ENCODE peak calls at places on chromosomes 4 and X, in eight cellular contexts. A, Q, G, T, R, W, P and J are unnamed samples.

GRCh38 chr4:47827339-47828047 is 10.4 kb downstream of the CORIN start:
- DNase-seq in Q (no peak), R (no peak), P (no peak), G (no peak), T (no peak), A (no peak), W (no peak), J (no peak)

GRCh38 chr4:84366932-84367331 is 132.2 kb downstream of the NKX6-1 start:
- DNase-seq in G (no peak), A (no peak), R (no peak), W (no peak), Q (no peak), P (no peak), T (no peak), J (no peak)

GRCh38 chr4:186554485-186554884 is 882 bp downstream of the MTNR1A start:
- DNase-seq in R (no peak), G (no peak), T (no peak), A (peak; percentile 6), P (no peak), W (no peak), Q (no peak), J (no peak)

GRCh38 chr4:61619528-61619927 is 419.4 kb downstream of the ADGRL3 start:
- DNase-seq in R (no peak), P (no peak), G (no peak), T (no peak), W (no peak), A (peak; percentile 11), Q (no peak), J (no peak)

GRCh38 chr4:145736241-145736831 is 56.4 kb downstream of the C4orf51 start:
- DNase-seq in A (no peak), W (peak; percentile 84), P (no peak), R (no peak), Q (peak; percentile 72), G (no peak), T (peak; percentile 87), J (peak; percentile 56)

GRCh38 chr4:106986486-106986885 is 49.6 kb downstream of the DKK2 start:
- DNase-seq in G (no peak), P (no peak), Q (no peak), T (no peak), W (no peak), A (peak; percentile 1), R (peak; percentile 41), J (no peak)

GRCh38 chr4:6180841-6181631 is 19.3 kb downstream of the JAKMIP1 start:
- DNase-seq in Q (peak; percentile 1), A (no peak), R (no peak), T (no peak), W (no peak), P (peak; percentile 43), G (peak; percentile 13), J (no peak)

GRCh38 chrX:50579955-50580354 is 109.3 kb upstream of the DGKK start:
- DNase-seq in W (no peak), Q (no peak), G (no peak), A (peak; percentile 39), T (no peak), R (peak; percentile 13), P (no peak), J (no peak)

GRCh38 chrX:43595931-43596330 is 60.2 kb upstream of the MAOA start:
- DNase-seq in A (no peak), G (no peak), P (no peak), R (no peak), W (no peak), T (no peak), Q (no peak), J (no peak)

GRCh38 chr4:2712261-2712842 is 43.8 kb downstream of the TNIP2 start:
- DNase-seq in Q (no peak), P (no peak), G (no peak), W (no peak), R (no peak), A (no peak), T (peak; percentile 33), J (no peak)

GRCh38 chrX:9182041-9182440 is 148.1 kb upstream of the FAM9B start:
- DNase-seq in A (no peak), T (no peak), Q (no peak), G (no peak), P (no peak), R (no peak), W (no peak), J (no peak)

GRCh38 chr4:158810487-158811215 is 41.8 kb downstream of the FNIP2 start:
- DNase-seq in G (no peak), T (peak; percentile 92), A (peak; percentile 90), W (peak; percentile 90), P (no peak), R (peak; percentile 98), Q (no peak), J (no peak)

GRCh38 chr4:42954925-42955669 is 62.6 kb downstream of the GRXCR1 start:
- DNase-seq in A (no peak), Q (no peak), P (no peak), G (no peak), R (no peak), T (peak; percentile 64), W (no peak), J (no peak)

GRCh38 chr4:120865985-120866384 is 56.5 kb downstream of the PRDM5 start:
- DNase-seq in Q (no peak), A (no peak), R (peak; percentile 10), T (no peak), P (no peak), W (no peak), G (no peak), J (no peak)

GRCh38 chr4:184428787-184429186 is 45.6 kb downstream of the IRF2 start:
- DNase-seq in R (no peak), A (no peak), W (no peak), Q (no peak), P (no peak), G (no peak), T (no peak), J (no peak)

GRCh38 chr4:117495802-117496201 is 410.4 kb upstream of the TRAM1L1 start:
- DNase-seq in G (no peak), A (no peak), W (no peak), R (no peak), Q (no peak), P (no peak), T (no peak), J (no peak)

GRCh38 chr4:21769404-21770147 is 179.0 kb downstream of the KCNIP4 start:
- DNase-seq in R (peak; percentile 77), W (no peak), Q (no peak), A (no peak), P (no peak), G (no peak), T (no peak), J (no peak)

GRCh38 chr4:54067163-54067562 is 2.8 kb upstream of the CHIC2 start:
- DNase-seq in G (no peak), A (peak; percentile 68), T (peak; percentile 70), P (no peak), W (peak; percentile 79), Q (no peak), R (no peak), J (no peak)

GRCh38 chr4:119041951-119042560 is 93.6 kb upstream of the MYOZ2 start:
- DNase-seq in Q (no peak), R (peak; percentile 47), T (peak; percentile 79), G (peak; percentile 14), W (no peak), P (no peak), A (peak; percentile 53), J (no peak)

GRCh38 chr4:112214397-112215264 is 17.0 kb upstream of the AP1AR start:
- DNase-seq in R (no peak), P (no peak), A (no peak), W (no peak), T (no peak), Q (no peak), G (no peak), J (no peak)

GRCh38 chrX:8663325-8663724 is 68.6 kb downstream of the ANOS1 start:
- DNase-seq in G (no peak), A (no peak), R (peak; percentile 13), Q (no peak), P (no peak), W (no peak), T (no peak), J (no peak)

GRCh38 chr4:86356425-86356824 is 3.4 kb downstream of the MAPK10 start:
- DNase-seq in G (no peak), A (no peak), R (no peak), Q (no peak), T (no peak), W (no peak), P (no peak), J (no peak)

GRCh38 chrX:49040376-49040955 is 2.7 kb downstream of the TFE3 start:
- DNase-seq in R (no peak), G (no peak), T (no peak), A (peak; percentile 28), P (no peak), Q (no peak), W (no peak), J (no peak)